ENCODE peak calls at places on chromosomes 2 and 18, in four cellular contexts. Z, W, P and J are unnamed samples.

GRCh38 chr2:86439879-86440630 is 1.1 kb upstream of the KDM3A start:
- DNase-seq in Z (no peak), W (no peak), P (no peak), J (no peak)

GRCh38 chr2:109726666-109727270 is 67.3 kb upstream of the RGPD5 start:
- DNase-seq in Z (no peak), W (no peak), P (no peak), J (no peak)

GRCh38 chr2:94977826-94978225 is 47.7 kb upstream of the MAL start:
- DNase-seq in Z (no peak), W (no peak), P (no peak), J (no peak)

GRCh38 chr2:118826093-118826492 is 21.4 kb downstream of the EN1 start:
- DNase-seq in Z (no peak), W (no peak), P (no peak), J (no peak)

GRCh38 chr2:104179644-104180043 is 674.3 kb upstream of the POU3F3 start:
- DNase-seq in Z (no peak), W (no peak), P (no peak), J (no peak)

GRCh38 chr2:135925571-135925970 is 49.3 kb upstream of the MCM6 start:
- DNase-seq in Z (no peak), W (no peak), P (peak; percentile 32), J (no peak)

GRCh38 chr2:28516950-28517349 is 21.1 kb downstream of the PLB1 start:
- DNase-seq in Z (no peak), W (no peak), P (no peak), J (no peak)

GRCh38 chr18:77057043-77057442 is 75.5 kb downstream of the MBP start:
- DNase-seq in Z (no peak), W (no peak), P (no peak), J (no peak)

GRCh38 chr2:32043561-32043960 is 4.0 kb upstream of the DPY30 start:
- DNase-seq in Z (no peak), W (no peak), P (no peak), J (no peak)

GRCh38 chr2:31312898-31313297 is 78.9 kb downstream of the EHD3 start:
- DNase-seq in Z (no peak), W (no peak), P (peak; percentile 63), J (no peak)

GRCh38 chr2:188314314-188315054 is 22.8 kb downstream of the GULP1 start:
- DNase-seq in Z (no peak), W (no peak), P (peak; percentile 48), J (no peak)

GRCh38 chr18:63302647-63303405 is 16.7 kb downstream of the BCL2 start:
- DNase-seq in Z (no peak), W (no peak), P (no peak), J (no peak)